ENCODE peak calls at places on chromosomes 3 and 15, in eight cellular contexts. One of them, this sample, is unnamed.

GRCh38 chr3:44962606-44963393 is 13.2 kb downstream of the ZDHHC3 start:
- DNase-seq in progenitor cell of endocrine pancreas: no peak
- DNase-seq in amniotic stem cell: no peak
- DNase-seq in K562: no peak
- DNase-seq in CD4-positive, CD25-positive, alpha-beta regulatory T cell: no peak
- DNase-seq in renal cortical epithelial cell: no peak
- DNase-seq in heart right ventricle: no peak
- DNase-seq in GM13976: no peak
- DNase-seq in this sample: no peak

GRCh38 chr15:41284425-41285177 is 47.8 kb downstream of the OIP5 start:
- DNase-seq in progenitor cell of endocrine pancreas: no peak
- DNase-seq in amniotic stem cell: no peak
- DNase-seq in K562: peak; percentile 47
- DNase-seq in CD4-positive, CD25-positive, alpha-beta regulatory T cell: no peak
- DNase-seq in renal cortical epithelial cell: peak; percentile 11
- DNase-seq in heart right ventricle: peak; percentile 32
- DNase-seq in GM13976: no peak
- DNase-seq in this sample: no peak

GRCh38 chr3:33115024-33115768 is 1.4 kb downstream of the CRTAP start:
- DNase-seq in progenitor cell of endocrine pancreas: no peak
- DNase-seq in amniotic stem cell: peak; percentile 60
- DNase-seq in K562: peak; percentile 88
- DNase-seq in CD4-positive, CD25-positive, alpha-beta regulatory T cell: no peak
- DNase-seq in renal cortical epithelial cell: peak; percentile 97
- DNase-seq in heart right ventricle: peak; percentile 73
- DNase-seq in GM13976: no peak
- DNase-seq in this sample: no peak

GRCh38 chr3:32815812-32816438 is 1.9 kb upstream of the TRIM71 start:
- DNase-seq in progenitor cell of endocrine pancreas: no peak
- DNase-seq in amniotic stem cell: no peak
- DNase-seq in K562: no peak
- DNase-seq in CD4-positive, CD25-positive, alpha-beta regulatory T cell: no peak
- DNase-seq in renal cortical epithelial cell: no peak
- DNase-seq in heart right ventricle: no peak
- DNase-seq in GM13976: no peak
- DNase-seq in this sample: peak; percentile 32

GRCh38 chr3:50674349-50675178 is at the start of gene DOCK3:
- DNase-seq in progenitor cell of endocrine pancreas: peak; percentile 47
- DNase-seq in amniotic stem cell: no peak
- DNase-seq in K562: peak; percentile 47
- DNase-seq in CD4-positive, CD25-positive, alpha-beta regulatory T cell: peak; percentile 33
- DNase-seq in renal cortical epithelial cell: no peak
- DNase-seq in heart right ventricle: peak; percentile 23
- DNase-seq in GM13976: peak; percentile 85
- DNase-seq in this sample: peak; percentile 88

GRCh38 chr15:100249096-100249815 is 92.5 kb downstream of the ADAMTS17 start:
- DNase-seq in progenitor cell of endocrine pancreas: no peak
- DNase-seq in amniotic stem cell: no peak
- DNase-seq in K562: no peak
- DNase-seq in CD4-positive, CD25-positive, alpha-beta regulatory T cell: no peak
- DNase-seq in renal cortical epithelial cell: no peak
- DNase-seq in heart right ventricle: no peak
- DNase-seq in GM13976: no peak
- DNase-seq in this sample: no peak

GRCh38 chr3:127699098-127699945 is 26.6 kb downstream of the ABTB1 start:
- DNase-seq in progenitor cell of endocrine pancreas: no peak
- DNase-seq in amniotic stem cell: no peak
- DNase-seq in K562: no peak
- DNase-seq in CD4-positive, CD25-positive, alpha-beta regulatory T cell: no peak
- DNase-seq in renal cortical epithelial cell: no peak
- DNase-seq in heart right ventricle: no peak
- DNase-seq in GM13976: no peak
- DNase-seq in this sample: no peak

GRCh38 chr3:147613710-147614109 is 204.5 kb downstream of the ZIC1 start:
- DNase-seq in progenitor cell of endocrine pancreas: no peak
- DNase-seq in amniotic stem cell: no peak
- DNase-seq in K562: no peak
- DNase-seq in CD4-positive, CD25-positive, alpha-beta regulatory T cell: no peak
- DNase-seq in renal cortical epithelial cell: no peak
- DNase-seq in heart right ventricle: no peak
- DNase-seq in GM13976: no peak
- DNase-seq in this sample: peak; percentile 3

GRCh38 chr15:50830477-50831354 is 65.2 kb upstream of the SPPL2A start:
- DNase-seq in progenitor cell of endocrine pancreas: no peak
- DNase-seq in amniotic stem cell: no peak
- DNase-seq in K562: no peak
- DNase-seq in CD4-positive, CD25-positive, alpha-beta regulatory T cell: no peak
- DNase-seq in renal cortical epithelial cell: no peak
- DNase-seq in heart right ventricle: no peak
- DNase-seq in GM13976: no peak
- DNase-seq in this sample: no peak

GRCh38 chr15:81297147-81297572 is 26.8 kb downstream of the STARD5 start:
- DNase-seq in progenitor cell of endocrine pancreas: no peak
- DNase-seq in amniotic stem cell: no peak
- DNase-seq in K562: no peak
- DNase-seq in CD4-positive, CD25-positive, alpha-beta regulatory T cell: no peak
- DNase-seq in renal cortical epithelial cell: peak; percentile 85
- DNase-seq in heart right ventricle: no peak
- DNase-seq in GM13976: no peak
- DNase-seq in this sample: no peak

GRCh38 chr3:27767000-27767399 is 44.9 kb upstream of the EOMES start:
- DNase-seq in progenitor cell of endocrine pancreas: no peak
- DNase-seq in amniotic stem cell: no peak
- DNase-seq in K562: no peak
- DNase-seq in CD4-positive, CD25-positive, alpha-beta regulatory T cell: no peak
- DNase-seq in renal cortical epithelial cell: no peak
- DNase-seq in heart right ventricle: no peak
- DNase-seq in GM13976: no peak
- DNase-seq in this sample: no peak

GRCh38 chr3:53554559-53555511 is 60.4 kb downstream of the CACNA1D start:
- DNase-seq in progenitor cell of endocrine pancreas: no peak
- DNase-seq in amniotic stem cell: no peak
- DNase-seq in K562: no peak
- DNase-seq in CD4-positive, CD25-positive, alpha-beta regulatory T cell: no peak
- DNase-seq in renal cortical epithelial cell: no peak
- DNase-seq in heart right ventricle: no peak
- DNase-seq in GM13976: peak; percentile 49
- DNase-seq in this sample: peak; percentile 56

GRCh38 chr3:150059729-150060128 is 89.0 kb upstream of the PFN2 start:
- DNase-seq in progenitor cell of endocrine pancreas: no peak
- DNase-seq in amniotic stem cell: no peak
- DNase-seq in K562: no peak
- DNase-seq in CD4-positive, CD25-positive, alpha-beta regulatory T cell: no peak
- DNase-seq in renal cortical epithelial cell: peak; percentile 16
- DNase-seq in heart right ventricle: no peak
- DNase-seq in GM13976: no peak
- DNase-seq in this sample: no peak

GRCh38 chr15:72203507-72203837 is 5.9 kb upstream of the GRAMD2A start:
- DNase-seq in progenitor cell of endocrine pancreas: no peak
- DNase-seq in amniotic stem cell: peak; percentile 67
- DNase-seq in K562: no peak
- DNase-seq in CD4-positive, CD25-positive, alpha-beta regulatory T cell: no peak
- DNase-seq in renal cortical epithelial cell: peak; percentile 95
- DNase-seq in heart right ventricle: peak; percentile 84
- DNase-seq in GM13976: no peak
- DNase-seq in this sample: no peak

GRCh38 chr3:153980252-153980590 is 141.0 kb upstream of the ARHGEF26 start:
- DNase-seq in progenitor cell of endocrine pancreas: no peak
- DNase-seq in amniotic stem cell: no peak
- DNase-seq in K562: peak; percentile 73
- DNase-seq in CD4-positive, CD25-positive, alpha-beta regulatory T cell: no peak
- DNase-seq in renal cortical epithelial cell: peak; percentile 91
- DNase-seq in heart right ventricle: no peak
- DNase-seq in GM13976: no peak
- DNase-seq in this sample: no peak

GRCh38 chr3:141952611-141953010 is 76.2 kb downstream of the ATP1B3 start:
- DNase-seq in progenitor cell of endocrine pancreas: no peak
- DNase-seq in amniotic stem cell: no peak
- DNase-seq in K562: no peak
- DNase-seq in CD4-positive, CD25-positive, alpha-beta regulatory T cell: no peak
- DNase-seq in renal cortical epithelial cell: peak; percentile 36
- DNase-seq in heart right ventricle: no peak
- DNase-seq in GM13976: no peak
- DNase-seq in this sample: no peak

GRCh38 chr15:62212746-62213145 is 47.7 kb upstream of the C2CD4B start:
- DNase-seq in progenitor cell of endocrine pancreas: no peak
- DNase-seq in amniotic stem cell: no peak
- DNase-seq in K562: no peak
- DNase-seq in CD4-positive, CD25-positive, alpha-beta regulatory T cell: no peak
- DNase-seq in renal cortical epithelial cell: no peak
- DNase-seq in heart right ventricle: no peak
- DNase-seq in GM13976: no peak
- DNase-seq in this sample: no peak

GRCh38 chr15:63474810-63475316 is 29.5 kb upstream of the USP3 start:
- DNase-seq in progenitor cell of endocrine pancreas: no peak
- DNase-seq in amniotic stem cell: no peak
- DNase-seq in K562: no peak
- DNase-seq in CD4-positive, CD25-positive, alpha-beta regulatory T cell: no peak
- DNase-seq in renal cortical epithelial cell: peak; percentile 92
- DNase-seq in heart right ventricle: no peak
- DNase-seq in GM13976: peak; percentile 73
- DNase-seq in this sample: peak; percentile 67

GRCh38 chr15:60713096-60714084 is 234.4 kb upstream of the ICE2 start:
- DNase-seq in progenitor cell of endocrine pancreas: no peak
- DNase-seq in amniotic stem cell: no peak
- DNase-seq in K562: no peak
- DNase-seq in CD4-positive, CD25-positive, alpha-beta regulatory T cell: no peak
- DNase-seq in renal cortical epithelial cell: no peak
- DNase-seq in heart right ventricle: peak; percentile 15
- DNase-seq in GM13976: no peak
- DNase-seq in this sample: no peak

GRCh38 chr3:53030864-53031445 is 14.9 kb downstream of the SFMBT1 start:
- DNase-seq in progenitor cell of endocrine pancreas: no peak
- DNase-seq in amniotic stem cell: no peak
- DNase-seq in K562: no peak
- DNase-seq in CD4-positive, CD25-positive, alpha-beta regulatory T cell: no peak
- DNase-seq in renal cortical epithelial cell: no peak
- DNase-seq in heart right ventricle: no peak
- DNase-seq in GM13976: peak; percentile 59
- DNase-seq in this sample: no peak

GRCh38 chr15:48062476-48062875 is 58.3 kb upstream of the SLC24A5 start:
- DNase-seq in progenitor cell of endocrine pancreas: no peak
- DNase-seq in amniotic stem cell: no peak
- DNase-seq in K562: no peak
- DNase-seq in CD4-positive, CD25-positive, alpha-beta regulatory T cell: no peak
- DNase-seq in renal cortical epithelial cell: peak; percentile 80
- DNase-seq in heart right ventricle: no peak
- DNase-seq in GM13976: no peak
- DNase-seq in this sample: no peak

GRCh38 chr15:91435108-91435507 is 335.1 kb downstream of the SV2B start:
- DNase-seq in progenitor cell of endocrine pancreas: no peak
- DNase-seq in amniotic stem cell: no peak
- DNase-seq in K562: no peak
- DNase-seq in CD4-positive, CD25-positive, alpha-beta regulatory T cell: no peak
- DNase-seq in renal cortical epithelial cell: no peak
- DNase-seq in heart right ventricle: no peak
- DNase-seq in GM13976: no peak
- DNase-seq in this sample: no peak

GRCh38 chr3:15097889-15098288 is 1.1 kb downstream of the RBSN start:
- DNase-seq in progenitor cell of endocrine pancreas: no peak
- DNase-seq in amniotic stem cell: no peak
- DNase-seq in K562: peak; percentile 19
- DNase-seq in CD4-positive, CD25-positive, alpha-beta regulatory T cell: no peak
- DNase-seq in renal cortical epithelial cell: peak; percentile 65
- DNase-seq in heart right ventricle: no peak
- DNase-seq in GM13976: no peak
- DNase-seq in this sample: no peak

GRCh38 chr3:10329495-10330015 is 8.6 kb upstream of the SEC13 start:
- DNase-seq in progenitor cell of endocrine pancreas: no peak
- DNase-seq in amniotic stem cell: no peak
- DNase-seq in K562: no peak
- DNase-seq in CD4-positive, CD25-positive, alpha-beta regulatory T cell: no peak
- DNase-seq in renal cortical epithelial cell: no peak
- DNase-seq in heart right ventricle: no peak
- DNase-seq in GM13976: no peak
- DNase-seq in this sample: no peak

GRCh38 chr15:57237282-57237642 is 139.0 kb upstream of the CGNL1 start:
- DNase-seq in progenitor cell of endocrine pancreas: no peak
- DNase-seq in amniotic stem cell: no peak
- DNase-seq in K562: no peak
- DNase-seq in CD4-positive, CD25-positive, alpha-beta regulatory T cell: no peak
- DNase-seq in renal cortical epithelial cell: peak; percentile 12
- DNase-seq in heart right ventricle: no peak
- DNase-seq in GM13976: no peak
- DNase-seq in this sample: no peak

GRCh38 chr3:67325231-67325630 is 327.1 kb downstream of the KBTBD8 start:
- DNase-seq in progenitor cell of endocrine pancreas: no peak
- DNase-seq in amniotic stem cell: no peak
- DNase-seq in K562: no peak
- DNase-seq in CD4-positive, CD25-positive, alpha-beta regulatory T cell: no peak
- DNase-seq in renal cortical epithelial cell: no peak
- DNase-seq in heart right ventricle: no peak
- DNase-seq in GM13976: no peak
- DNase-seq in this sample: no peak

GRCh38 chr15:49438970-49439631 is 16.1 kb downstream of the FGF7 start:
- DNase-seq in progenitor cell of endocrine pancreas: no peak
- DNase-seq in amniotic stem cell: no peak
- DNase-seq in K562: peak; percentile 29
- DNase-seq in CD4-positive, CD25-positive, alpha-beta regulatory T cell: no peak
- DNase-seq in renal cortical epithelial cell: peak; percentile 3
- DNase-seq in heart right ventricle: peak; percentile 31
- DNase-seq in GM13976: no peak
- DNase-seq in this sample: peak; percentile 4

GRCh38 chr3:122694966-122695365 is 14.3 kb downstream of the PARP14 start:
- DNase-seq in progenitor cell of endocrine pancreas: no peak
- DNase-seq in amniotic stem cell: no peak
- DNase-seq in K562: no peak
- DNase-seq in CD4-positive, CD25-positive, alpha-beta regulatory T cell: no peak
- DNase-seq in renal cortical epithelial cell: no peak
- DNase-seq in heart right ventricle: no peak
- DNase-seq in GM13976: peak; percentile 29
- DNase-seq in this sample: peak; percentile 31

GRCh38 chr3:128946411-128946810 is 47.5 kb downstream of the CFAP92 start:
- DNase-seq in progenitor cell of endocrine pancreas: no peak
- DNase-seq in amniotic stem cell: no peak
- DNase-seq in K562: no peak
- DNase-seq in CD4-positive, CD25-positive, alpha-beta regulatory T cell: no peak
- DNase-seq in renal cortical epithelial cell: no peak
- DNase-seq in heart right ventricle: no peak
- DNase-seq in GM13976: no peak
- DNase-seq in this sample: no peak

GRCh38 chr15:64149424-64150235 is 1.9 kb upstream of the SNX22 start:
- DNase-seq in progenitor cell of endocrine pancreas: no peak
- DNase-seq in amniotic stem cell: no peak
- DNase-seq in K562: peak; percentile 81
- DNase-seq in CD4-positive, CD25-positive, alpha-beta regulatory T cell: no peak
- DNase-seq in renal cortical epithelial cell: no peak
- DNase-seq in heart right ventricle: no peak
- DNase-seq in GM13976: no peak
- DNase-seq in this sample: no peak

GRCh38 chr15:55552926-55553325 is 35.2 kb downstream of the PYGO1 start:
- DNase-seq in progenitor cell of endocrine pancreas: no peak
- DNase-seq in amniotic stem cell: no peak
- DNase-seq in K562: no peak
- DNase-seq in CD4-positive, CD25-positive, alpha-beta regulatory T cell: no peak
- DNase-seq in renal cortical epithelial cell: no peak
- DNase-seq in heart right ventricle: peak; percentile 71
- DNase-seq in GM13976: no peak
- DNase-seq in this sample: no peak